ENCODE peak calls at places on chromosomes 1 and 21, in eight cellular contexts. K is stimulated activated effector memory CD8-positive, alpha-beta T cell treated with anti-CD3 and anti-CD28 coated beads, Interleukin-12 subunit alpha, Interleukin-12 subunit beta, amount 100 ng/mL, for 72 hours; D is fibroblast of pulmonary artery; E is left cardiac atrium; A is fibroblast of the aortic adventitia; Z is effector CD4-positive, alpha-beta T cell; Q is H7; Y is D721Med. U is an unnamed sample.

GRCh38 chr1:153608742-153609584 is 4.0 kb downstream of the S100A16 start:
- DNase-seq in A (peak; percentile 84), K (no peak), Y (no peak), D (peak; percentile 97), E (peak; percentile 89), Z (no peak), Q (peak; percentile 95), U (no peak)

GRCh38 chr1:207825719-207826556 is 74.1 kb downstream of the CD46 start:
- DNase-seq in E (peak; percentile 80), A (peak; percentile 76), Z (peak; percentile 73), K (peak; percentile 90), D (no peak), Q (no peak), Y (no peak), U (peak; percentile 52)

GRCh38 chr1:31027693-31028526 is 37.6 kb downstream of the PUM1 start:
- DNase-seq in D (peak; percentile 20), A (peak; percentile 22), Z (no peak), Q (no peak), K (no peak), E (no peak), Y (no peak), U (no peak)

GRCh38 chr1:48039088-48040049 is 42.2 kb upstream of the TRABD2B start:
- DNase-seq in D (peak; percentile 26), E (peak; percentile 26), Y (no peak), K (no peak), A (peak; percentile 20), Q (peak; percentile 35), Z (no peak), U (no peak)

GRCh38 chr1:220956861-220957605 is 77.8 kb downstream of the HLX start:
- DNase-seq in Q (no peak), A (peak; percentile 90), Z (no peak), D (peak; percentile 92), Y (no peak), E (peak; percentile 40), K (no peak), U (no peak)

GRCh38 chr1:28642056-28642846 is 616 bp downstream of the TAF12 start:
- DNase-seq in D (no peak), Z (no peak), Q (no peak), A (no peak), Y (no peak), E (no peak), K (no peak), U (no peak)

GRCh38 chr21:42144221-42144620 is 73.1 kb downstream of the UMODL1 start:
- DNase-seq in Q (no peak), D (no peak), Z (no peak), A (no peak), E (no peak), K (no peak), Y (no peak), U (no peak)

GRCh38 chr21:42107177-42107880 is 36.2 kb downstream of the UMODL1 start:
- DNase-seq in E (no peak), D (no peak), Q (peak; percentile 91), K (no peak), Z (no peak), Y (no peak), A (no peak), U (no peak)

GRCh38 chr1:92924501-92924900 is 36.8 kb downstream of the DIPK1A start:
- DNase-seq in Q (no peak), D (no peak), Z (no peak), E (no peak), A (no peak), Y (no peak), K (no peak), U (no peak)

GRCh38 chr1:24910210-24910609 is 19.9 kb downstream of the RUNX3 start:
- DNase-seq in Z (no peak), Y (no peak), Q (peak; percentile 60), K (no peak), D (no peak), A (no peak), E (no peak), U (no peak)